ENCODE peak calls at places on chromosomes 7 and 10, in nine cellular contexts. S is Peyer's patch; K is mesendoderm; F is lower lobe of right lung; B is CD8-positive, alpha-beta memory T cell; C is SK-N-SH; J is psoas muscle; T is right cardiac atrium; H is left ventricle myocardium inferior. W is an unnamed sample.

GRCh38 chr10:77042706-77043105 is 594.9 kb downstream of the KCNMA1 start:
- DNase-seq in J (no peak), C (no peak), K (no peak), S (no peak), H (no peak), F (no peak), T (no peak), B (no peak), W (no peak)

GRCh38 chr7:128148676-128149075 is 92.4 kb upstream of the LEP start:
- DNase-seq in J (no peak), H (no peak), B (no peak), F (no peak), S (no peak), C (no peak), K (no peak), T (no peak), W (no peak)

GRCh38 chr7:26857534-26858228 is 6.7 kb downstream of the SKAP2 start:
- DNase-seq in T (peak), F (peak), B (no peak), J (peak), C (peak), S (peak), K (peak), H (no peak), W (no peak)

GRCh38 chr7:16839646-16840045 is 34.8 kb upstream of the AGR2 start:
- DNase-seq in H (no peak), K (no peak), C (no peak), J (no peak), F (no peak), T (no peak), S (no peak), B (no peak), W (no peak)

GRCh38 chr7:36600869-36601530 is 123.3 kb downstream of the AOAH start:
- DNase-seq in F (no peak), K (no peak), H (no peak), T (no peak), B (no peak), J (no peak), S (no peak), C (no peak), W (no peak)

GRCh38 chr10:60441515-60441914 is 51.8 kb upstream of the ANK3 start:
- DNase-seq in B (no peak), T (no peak), K (no peak), S (no peak), C (no peak), F (no peak), J (no peak), H (no peak), W (no peak)

GRCh38 chr10:95628786-95629185 is 27.7 kb downstream of the ALDH18A1 start:
- DNase-seq in B (no peak), C (no peak), H (no peak), T (no peak), S (no peak), K (no peak), F (no peak), J (no peak), W (no peak)

GRCh38 chr7:55019691-55020480 is 1.1 kb downstream of the EGFR start:
- DNase-seq in H (peak), B (no peak), S (peak), C (peak), F (peak), J (peak), K (peak), T (peak), W (no peak)

GRCh38 chr7:150324366-150324961 is 1.1 kb upstream of the ACTR3C start:
- DNase-seq in C (peak), K (no peak), T (no peak), B (no peak), J (no peak), H (no peak), F (no peak), S (no peak), W (no peak)

GRCh38 chr7:90629306-90629918 is 33.3 kb downstream of the CDK14 start:
- DNase-seq in K (peak), C (peak), S (no peak), T (no peak), F (no peak), H (no peak), B (no peak), J (no peak), W (no peak)

GRCh38 chr10:51297438-51297837 is 223.2 kb downstream of the PRKG1 start:
- DNase-seq in B (no peak), H (no peak), S (no peak), J (no peak), F (no peak), C (no peak), K (no peak), T (no peak), W (no peak)

GRCh38 chr10:116271593-116272496 is 1.2 kb downstream of the GFRA1 start:
- DNase-seq in F (no peak), J (peak), H (peak), T (peak), B (no peak), S (no peak), K (peak), C (peak), W (no peak)

GRCh38 chr10:63766766-63767505 is 245.7 kb downstream of the REEP3 start:
- DNase-seq in H (no peak), J (no peak), C (no peak), B (no peak), S (no peak), F (no peak), K (no peak), T (no peak), W (no peak)

GRCh38 chr10:50417906-50418697 is 166.8 kb upstream of the ASAH2 start:
- DNase-seq in S (peak), K (peak), J (peak), C (peak), B (peak), T (peak), H (peak), F (peak), W (peak)

GRCh38 chr7:101154693-101155102 is 422 bp downstream of the AP1S1 start:
- DNase-seq in J (no peak), C (no peak), B (no peak), H (no peak), K (no peak), T (no peak), F (no peak), S (no peak), W (no peak)

GRCh38 chr7:77352688-77353406 is 63.3 kb downstream of the GSAP start:
- DNase-seq in B (peak), C (no peak), T (no peak), F (no peak), K (no peak), S (no peak), J (no peak), H (no peak), W (no peak)

GRCh38 chr10:129655007-129655678 is 188.1 kb downstream of the MGMT start:
- DNase-seq in C (no peak), F (no peak), J (no peak), S (no peak), T (no peak), H (no peak), B (no peak), K (no peak), W (no peak)

GRCh38 chr10:23408330-23408976 is 30.4 kb upstream of the OTUD1 start:
- DNase-seq in H (no peak), J (no peak), B (no peak), T (no peak), S (no peak), F (no peak), K (no peak), C (peak), W (no peak)

GRCh38 chr7:26638140-26638539 is 226.2 kb downstream of the SKAP2 start:
- DNase-seq in J (no peak), H (no peak), K (no peak), T (no peak), C (no peak), F (no peak), B (no peak), S (no peak), W (no peak)

GRCh38 chr10:132328738-132329137 is 3.3 kb upstream of the LRRC27 start:
- DNase-seq in F (no peak), K (no peak), J (no peak), T (peak), H (peak), C (peak), S (no peak), B (no peak), W (no peak)

GRCh38 chr7:41967156-41967555 is 264.3 kb upstream of the INHBA start:
- DNase-seq in T (no peak), K (no peak), F (no peak), C (no peak), J (no peak), B (no peak), H (no peak), S (no peak), W (no peak)

GRCh38 chr7:140625908-140626868 is 14.4 kb downstream of the DENND2A start:
- DNase-seq in H (peak), C (peak), T (peak), B (no peak), K (peak), J (peak), S (peak), F (peak), W (no peak)

GRCh38 chr10:99711129-99711719 is 20.7 kb downstream of the COX15 start:
- DNase-seq in F (no peak), B (peak), T (no peak), S (no peak), C (peak), H (no peak), K (peak), J (no peak), W (no peak)

GRCh38 chr7:9854605-9855004 is 1119.1 kb upstream of the PHF14 start:
- DNase-seq in J (no peak), B (no peak), T (no peak), H (no peak), K (no peak), S (no peak), C (no peak), F (no peak), W (no peak)

GRCh38 chr7:97307521-97308108 is 190.1 kb downstream of the SDHAF3 start:
- DNase-seq in F (no peak), B (no peak), J (no peak), H (no peak), T (no peak), K (no peak), C (no peak), S (no peak), W (no peak)

GRCh38 chr10:98456688-98457482 is 10.2 kb upstream of the HPS1 start:
- DNase-seq in H (no peak), T (no peak), B (no peak), F (no peak), J (no peak), S (no peak), K (no peak), C (peak), W (no peak)

GRCh38 chr10:43647576-43647975 is 1.1 kb downstream of the ZNF32 start:
- DNase-seq in J (no peak), T (no peak), S (no peak), H (no peak), F (no peak), C (no peak), K (no peak), B (no peak), W (no peak)

GRCh38 chr10:22656056-22656455 is 58.3 kb downstream of the PIP4K2A start:
- DNase-seq in T (peak), C (no peak), F (no peak), K (no peak), H (no peak), S (no peak), B (no peak), J (no peak), W (no peak)

GRCh38 chr7:51645298-51645697 is 328.7 kb upstream of the COBL start:
- DNase-seq in J (no peak), T (no peak), B (no peak), C (no peak), H (no peak), S (no peak), F (no peak), K (peak), W (no peak)

GRCh38 chr7:11343818-11344413 is 370.2 kb downstream of the PHF14 start:
- DNase-seq in J (no peak), C (peak), F (no peak), B (peak), S (no peak), H (no peak), T (no peak), K (peak), W (no peak)

GRCh38 chr7:78786055-78786454 is 667.4 kb downstream of the MAGI2 start:
- DNase-seq in B (no peak), K (no peak), J (no peak), C (no peak), F (no peak), T (no peak), H (no peak), S (no peak), W (no peak)

GRCh38 chr7:151789380-151789947 is 87.5 kb downstream of the PRKAG2 start:
- DNase-seq in S (peak), T (no peak), B (no peak), C (no peak), J (peak), K (no peak), F (no peak), H (no peak), W (no peak)

GRCh38 chr10:13930123-13930522 is 343.4 kb downstream of the PRPF18 start:
- DNase-seq in B (peak), H (no peak), F (no peak), S (no peak), J (no peak), K (peak), C (no peak), T (no peak), W (no peak)

GRCh38 chr7:99557940-99558305 is 519 bp upstream of the ZNF655 start:
- DNase-seq in J (no peak), H (no peak), T (no peak), C (no peak), K (peak), S (no peak), F (no peak), B (no peak), W (no peak)

GRCh38 chr7:34750636-34751035 is 92.6 kb downstream of the NPSR1 start:
- DNase-seq in J (no peak), S (no peak), B (no peak), K (no peak), F (no peak), H (no peak), T (no peak), C (no peak), W (no peak)

GRCh38 chr10:74122060-74122459 is 28.6 kb downstream of the AP3M1 start:
- DNase-seq in C (no peak), J (no peak), H (no peak), F (no peak), K (no peak), B (no peak), S (no peak), T (no peak), W (no peak)
- H3K27ac ChIP-seq in C (no peak), J (no peak), H (no peak), F (no peak), K (no peak), B (no peak), S (no peak), T (no peak), W (no peak)

GRCh38 chr7:43631559-43631958 is 48.7 kb downstream of the STK17A start:
- DNase-seq in K (no peak), B (peak), J (no peak), F (no peak), H (no peak), T (no peak), C (no peak), S (no peak), W (no peak)

GRCh38 chr7:43628431-43628830 is 45.5 kb downstream of the STK17A start:
- DNase-seq in H (no peak), F (no peak), C (no peak), J (no peak), S (no peak), T (no peak), B (no peak), K (no peak), W (no peak)

GRCh38 chr7:43626695-43627094 is 43.8 kb downstream of the STK17A start:
- DNase-seq in C (no peak), T (no peak), J (no peak), H (no peak), F (no peak), S (no peak), B (no peak), K (no peak), W (no peak)

GRCh38 chr7:43630466-43630865 is 47.6 kb downstream of the STK17A start:
- DNase-seq in B (no peak), S (no peak), J (no peak), C (no peak), H (no peak), T (no peak), F (no peak), K (no peak), W (no peak)

GRCh38 chr7:43629857-43630256 is 46.9 kb downstream of the STK17A start:
- DNase-seq in F (no peak), K (no peak), T (no peak), S (no peak), H (no peak), C (no peak), B (no peak), J (no peak), W (no peak)
- H3K27ac ChIP-seq in F (no peak), K (no peak), T (no peak), S (no peak), H (no peak), C (peak), B (no peak), J (no peak), W (no peak)

DNA sequence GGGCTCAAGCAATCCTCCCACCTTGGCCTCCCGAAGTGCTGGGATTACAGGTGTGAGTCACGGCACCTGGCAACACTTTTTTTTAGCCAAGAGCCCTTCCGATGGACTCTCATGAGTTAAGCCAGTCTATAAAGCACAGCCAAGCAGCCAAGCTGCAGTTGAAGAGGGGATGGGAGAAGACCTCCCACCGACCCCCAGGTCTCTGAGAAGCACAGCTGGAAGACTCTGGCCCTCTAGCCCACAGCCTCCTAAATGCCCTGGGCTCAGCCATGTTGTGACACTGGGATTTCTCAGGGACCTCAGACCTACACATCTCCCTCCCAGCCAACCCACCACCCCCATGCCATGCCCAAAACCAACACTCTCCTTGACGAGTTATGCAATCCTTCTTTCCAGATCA is 31.1 kb downstream of the CALML3 start:
- DNase-seq in H (no peak), T (no peak), J (no peak), F (peak), K (no peak), C (no peak), B (no peak), S (no peak), W (no peak)
- H3K27ac ChIP-seq in H (no peak), T (no peak), J (no peak), F (no peak), K (no peak), C (no peak), B (no peak), S (no peak), W (no peak)

GRCh38 chr10:45135836-45136235 is 135.1 kb downstream of the ZNF22 start:
- DNase-seq in H (no peak), B (no peak), K (no peak), S (no peak), T (no peak), C (no peak), J (no peak), F (no peak), W (no peak)
- H3K27ac ChIP-seq in H (no peak), B (no peak), K (no peak), S (no peak), T (no peak), C (no peak), J (no peak), F (no peak), W (no peak)

GRCh38 chr7:80637911-80638765 is at the start of gene CD36:
- DNase-seq in S (no peak), K (no peak), J (no peak), H (no peak), B (no peak), C (no peak), F (no peak), T (no peak), W (no peak)
- H3K27ac ChIP-seq in S (no peak), K (no peak), J (peak), H (peak), B (no peak), C (no peak), F (peak), T (peak), W (no peak)

GRCh38 chr10:125085281-125085680 is 75.1 kb downstream of the CTBP2 start:
- DNase-seq in K (no peak), B (no peak), F (no peak), T (peak), J (peak), C (no peak), S (peak), H (no peak), W (no peak)

GRCh38 chr10:125089486-125089885 is 70.9 kb downstream of the CTBP2 start:
- DNase-seq in K (no peak), S (peak), F (no peak), C (no peak), B (no peak), H (no peak), T (peak), J (peak), W (no peak)

GRCh38 chr10:125086716-125087115 is 73.6 kb downstream of the CTBP2 start:
- DNase-seq in S (no peak), T (peak), C (no peak), B (no peak), J (peak), H (no peak), K (no peak), F (no peak), W (no peak)

GRCh38 chr10:125087897-125088215 is 72.5 kb downstream of the CTBP2 start:
- DNase-seq in H (no peak), J (peak), S (no peak), T (peak), C (no peak), K (no peak), B (no peak), F (no peak), W (no peak)

DNA sequence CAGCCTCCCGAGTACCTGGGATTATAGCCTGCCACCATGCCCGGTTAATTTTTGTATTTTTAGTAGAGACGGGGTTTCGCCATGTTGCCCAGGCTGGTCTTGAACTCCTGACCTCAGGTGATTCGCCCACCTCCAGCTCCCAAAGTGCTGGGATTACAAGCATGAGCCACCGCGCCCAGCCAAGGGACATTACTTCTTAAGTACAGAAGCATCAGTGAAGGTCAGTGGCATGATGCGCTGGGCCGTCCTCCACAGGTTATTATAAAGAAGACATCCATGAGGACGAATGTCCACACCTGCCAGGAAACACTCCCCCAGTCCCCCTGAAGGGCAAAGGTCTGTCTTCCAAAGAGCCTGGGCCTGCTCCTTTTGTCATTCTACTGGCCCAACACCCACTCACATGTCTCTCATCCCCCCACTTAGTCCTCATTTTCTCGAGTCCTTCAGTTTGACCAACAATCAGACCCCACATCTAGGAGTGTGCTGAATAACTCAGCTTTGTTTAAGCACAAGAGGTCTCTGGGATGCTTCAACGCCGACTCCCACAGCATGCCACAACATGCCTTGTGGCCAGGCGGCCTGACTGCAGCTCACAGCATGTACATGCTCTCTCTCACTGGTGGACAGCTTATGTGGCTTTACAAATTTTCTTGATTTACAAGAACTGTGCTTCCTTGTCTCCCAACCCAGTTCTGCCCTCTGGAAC is 73.0 kb downstream of the CTBP2 start:
- DNase-seq in J (peak), H (no peak), S (no peak), B (no peak), C (no peak), F (no peak), K (no peak), T (peak), W (no peak)
- H3K27ac ChIP-seq in J (peak), H (no peak), S (no peak), B (no peak), C (no peak), F (no peak), K (no peak), T (no peak), W (no peak)

W was measured in substantia nigra.